ENCODE peak calls at places on chromosome 21, in nine cellular contexts. I, N, O, D, P, W, Z, T and V are unnamed samples.

GRCh38 chr21:42732033-42732410 is 78.6 kb downstream of the PDE9A start:
- DNase-seq in N (no peak), I (no peak), P (no peak), O (no peak), Z (no peak), W (no peak), T (no peak), D (no peak), V (no peak)

GRCh38 chr21:19640964-19641363 is 1237.4 kb upstream of the TMPRSS15 start:
- DNase-seq in N (no peak), W (no peak), Z (no peak), D (no peak), O (no peak), I (no peak), T (no peak), P (no peak), V (no peak)

GRCh38 chr21:16082038-16082816 is 352.4 kb downstream of the USP25 start:
- DNase-seq in P (no peak), I (peak), T (no peak), D (no peak), O (no peak), Z (no peak), W (no peak), N (no peak), V (no peak)

GRCh38 chr21:45856940-45857339 is 124.6 kb upstream of the COL6A1 start:
- DNase-seq in Z (no peak), D (no peak), P (no peak), N (no peak), T (no peak), O (no peak), I (no peak), W (no peak), V (no peak)

GRCh38 chr21:26512664-26513063 is 60.4 kb downstream of the CYYR1 start:
- DNase-seq in Z (no peak), D (no peak), W (no peak), O (no peak), I (no peak), T (no peak), N (no peak), P (no peak), V (no peak)

GRCh38 chr21:42905195-42905594 is 12.1 kb downstream of the NDUFV3 start:
- DNase-seq in P (no peak), O (no peak), I (no peak), T (no peak), D (no peak), Z (no peak), W (no peak), N (no peak), V (no peak)

GRCh38 chr21:43703068-43703880 is 15.7 kb upstream of the PDXK start:
- DNase-seq in D (no peak), I (no peak), N (peak), O (no peak), Z (no peak), P (no peak), T (peak), W (peak), V (no peak)

GRCh38 chr21:45889961-45890360 is 91.6 kb upstream of the COL6A1 start:
- DNase-seq in I (no peak), P (no peak), T (no peak), W (no peak), O (no peak), Z (no peak), D (no peak), N (no peak), V (no peak)

GRCh38 chr21:32917392-32918135 is 108.2 kb upstream of the OLIG2 start:
- DNase-seq in N (no peak), D (no peak), P (no peak), W (no peak), I (no peak), Z (no peak), T (peak), O (no peak), V (no peak)

GRCh38 chr21:42002421-42002958 is 7.7 kb downstream of the ZBTB21 start:
- DNase-seq in Z (no peak), W (peak), O (no peak), D (no peak), N (no peak), T (no peak), I (no peak), P (peak), V (no peak)

GRCh38 chr21:36551731-36552457 is 72.0 kb upstream of the CLDN14 start:
- DNase-seq in I (no peak), Z (no peak), T (no peak), O (no peak), W (peak), D (no peak), N (no peak), P (no peak), V (no peak)